ENCODE peak calls at places on chromosomes 13 and 19, in eight cellular contexts. W is glutamatergic neuron; J is 8988T; C is Calu3; D is EL; V is T-helper 9 cell; Q is activated CD8-positive, alpha-beta T cell treated with anti-CD3 and anti-CD28 coated beads for 36 hours; H is activated CD4-positive, alpha-beta T cell treated with anti-CD3 and anti-CD28 coated beads, Interleukin-2, amount 50 U/mL, for 24 hours. Y is an unnamed sample.

GRCh38 chr13:40333238-40333637 is 333.2 kb downstream of the FOXO1 start:
- DNase-seq in H (no peak), Q (no peak), D (peak; percentile 10), V (no peak), W (no peak), C (no peak), J (no peak), Y (no peak)

GRCh38 chr19:28884786-28885476 is 328.0 kb downstream of the UQCRFS1 start:
- DNase-seq in D (no peak), C (no peak), W (no peak), Q (no peak), H (no peak), J (no peak), V (no peak), Y (no peak)

GRCh38 chr19:39843919-39844793 is 2.0 kb downstream of the FBL start:
- DNase-seq in Q (peak; percentile 30), J (no peak), C (peak; percentile 45), V (no peak), W (no peak), D (peak; percentile 60), H (no peak), Y (no peak)

GRCh38 chr13:98471895-98472294 is 105.0 kb downstream of the STK24 start:
- DNase-seq in V (no peak), Q (no peak), H (no peak), D (no peak), W (no peak), C (no peak), J (no peak), Y (no peak)

GRCh38 chr19:18021121-18021755 is 13.3 kb downstream of the ARRDC2 start:
- DNase-seq in V (peak; percentile 72), J (no peak), D (peak; percentile 88), W (no peak), H (no peak), Q (peak; percentile 80), C (peak; percentile 83), Y (peak; percentile 81)

GRCh38 chr19:7489609-7490044 is 792 bp upstream of the PEX11G start:
- DNase-seq in W (no peak), J (no peak), H (no peak), V (no peak), Q (no peak), C (no peak), D (no peak), Y (peak; percentile 55)

GRCh38 chr13:66323695-66324094 is 906.4 kb downstream of the PCDH9 start:
- DNase-seq in J (no peak), W (no peak), H (no peak), Q (no peak), V (no peak), C (no peak), D (no peak), Y (no peak)

GRCh38 chr13:40534456-40534855 is 132.0 kb downstream of the FOXO1 start:
- DNase-seq in W (no peak), C (no peak), V (no peak), Q (no peak), H (no peak), D (no peak), J (no peak), Y (no peak)

GRCh38 chr13:91196958-91197357 is 150.5 kb upstream of the MIR17HG start:
- DNase-seq in W (no peak), C (no peak), D (no peak), J (no peak), H (no peak), Q (no peak), V (no peak), Y (no peak)

GRCh38 chr13:98751397-98752110 is 918 bp downstream of the SLC15A1 start:
- DNase-seq in D (peak; percentile 26), J (peak; percentile 59), Q (no peak), V (no peak), W (no peak), C (no peak), H (no peak), Y (no peak)

GRCh38 chr19:47141695-47142094 is 11.1 kb downstream of the SAE1 start:
- DNase-seq in W (no peak), Q (no peak), J (no peak), C (no peak), V (no peak), H (no peak), D (no peak), Y (no peak)